ENCODE peak calls at places on chromosomes 4 and X, in five cellular contexts. X is neuronal stem cell, P is mesenchymal stem cell, L is H1, Z is trophoblast cell. Q is an unnamed sample.

GRCh38 chrX:103361798-103362197 is 5.5 kb downstream of the TCEAL9 start:
- DNase-seq in P (no peak), L (no peak), X (no peak), Z (no peak), Q (no peak)

GRCh38 chr4:109649872-109650271 is 53.4 kb downstream of the CASP6 start:
- DNase-seq in Z (no peak), L (no peak), X (no peak), P (no peak), Q (no peak)

GRCh38 chrX:30153881-30154260 is 61.5 kb upstream of the MAGEB2 start:
- DNase-seq in P (peak; percentile 58), Z (peak; percentile 23), L (no peak), X (no peak), Q (no peak)

GRCh38 chrX:78104447-78105176 is 564 bp downstream of the PGK1 start:
- DNase-seq in L (no peak), Z (peak; percentile 6), X (no peak), P (peak; percentile 47), Q (no peak)

GRCh38 chrX:47247206-47247998 is 14.6 kb downstream of the USP11 start:
- DNase-seq in Z (no peak), P (peak; percentile 16), L (no peak), X (no peak), Q (no peak)

GRCh38 chr4:78481180-78481579 is 70.4 kb upstream of the ANXA3 start:
- DNase-seq in X (no peak), Z (peak; percentile 68), P (peak; percentile 81), L (no peak), Q (no peak)

GRCh38 chr4:143355540-143356217 is 19.0 kb downstream of the GAB1 start:
- DNase-seq in P (peak; percentile 46), Z (peak; percentile 30), L (no peak), X (no peak), Q (no peak)

GRCh38 chrX:153521034-153521433 is 3.6 kb downstream of the ATP2B3 start:
- DNase-seq in L (no peak), Z (no peak), P (no peak), X (no peak), Q (no peak)

DNA sequence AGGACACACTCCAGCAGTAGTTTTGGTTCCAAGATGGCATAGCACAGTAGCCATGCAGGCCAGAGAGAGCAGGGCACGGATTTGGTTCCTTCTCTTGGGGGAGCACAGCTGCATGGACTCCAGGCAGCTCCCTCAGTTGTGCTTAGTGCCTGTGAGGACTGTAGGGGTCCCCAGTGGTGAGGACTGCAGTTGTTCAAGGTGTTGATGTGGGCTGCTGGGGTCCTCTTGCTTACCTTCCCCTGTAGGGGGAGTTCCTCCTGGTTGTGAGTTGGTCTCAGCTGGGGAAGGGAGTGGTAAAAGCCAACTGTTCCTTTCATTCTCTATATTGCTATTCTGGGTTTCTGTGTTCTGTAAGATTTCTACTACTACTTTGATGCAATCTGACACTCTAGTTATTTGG is 606.5 kb downstream of the MAGEB5 start:
- DNase-seq in P (no peak), Z (no peak), X (no peak), L (peak; percentile 13), Q (peak; percentile 67)
- H2BK12ac ChIP-seq in P (no peak overlapping the region), Z (no peak overlapping the region), X (no peak overlapping the region), L (no peak overlapping the region), Q (no peak overlapping the region)

GRCh38 chrX:143894938-143895337 is 11.1 kb downstream of the UBE2NL start:
- DNase-seq in X (no peak), P (no peak), L (no peak), Z (no peak), Q (no peak)
- H3K9me3 ChIP-seq in X (no peaks in the 10 kb centered on the region), P (peaks cover 6% of the 10 kb centered on the region), L (no peaks in the 10 kb centered on the region), Z (no peaks in the 10 kb centered on the region), Q (peaks cover 9% of the 10 kb centered on the region)

GRCh38 chr4:46372878-46373277 is 17.1 kb downstream of the GABRA2 start:
- DNase-seq in L (no peak), P (peak; percentile 35), X (no peak), Z (no peak), Q (no peak)
- H2BK12ac ChIP-seq in L (no peak overlapping the region), P (no peak overlapping the region), X (no peak overlapping the region), Z (no peak overlapping the region), Q (no peak overlapping the region)

DNA sequence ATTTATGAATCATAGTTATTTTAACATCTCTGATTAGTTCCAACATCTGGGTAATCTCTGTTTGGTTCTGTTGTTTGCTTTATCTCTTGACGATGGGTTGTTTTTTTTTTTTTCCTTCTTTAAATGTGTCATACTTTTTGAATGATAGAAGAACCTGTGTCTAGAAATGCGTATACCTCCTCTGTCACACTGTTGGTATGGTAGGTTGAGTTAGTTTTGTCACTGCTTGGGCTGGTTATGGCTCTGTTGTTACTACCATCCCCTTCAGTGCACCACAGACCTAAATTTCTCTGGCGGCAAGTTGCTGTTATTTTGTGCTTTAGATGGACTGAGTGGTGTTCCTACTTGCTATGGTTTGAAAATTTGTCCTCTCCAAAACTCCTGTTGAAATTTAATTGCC is 16.8 kb downstream of the STIM2 start:
- DNase-seq in Z (no peak), P (no peak), L (no peak), X (no peak), Q (no peak)
- H3K9me3 ChIP-seq in Z (no peaks in the 10 kb centered on the region), P (no peaks in the 10 kb centered on the region), L (no peaks in the 10 kb centered on the region), X (peaks cover 3% of the 10 kb centered on the region), Q (no peaks in the 10 kb centered on the region)

GRCh38 chr4:104631000-104631399 is 136.3 kb upstream of the CXXC4 start:
- DNase-seq in L (no peak), Z (no peak), X (no peak), P (no peak), Q (no peak)

GRCh38 chr4:104625706-104626105 is 131.0 kb upstream of the CXXC4 start:
- DNase-seq in X (no peak), L (no peak), P (no peak), Z (no peak), Q (no peak)

GRCh38 chr4:104629601-104630000 is 134.9 kb upstream of the CXXC4 start:
- DNase-seq in L (no peak), P (no peak), Z (no peak), X (no peak), Q (no peak)
- H2BK12ac ChIP-seq in L (no peak overlapping the region), P (no peak overlapping the region), Z (no peak overlapping the region), X (no peak overlapping the region), Q (no peak overlapping the region)

GRCh38 chrX:14427614-14428013 is 101.7 kb upstream of the GLRA2 start:
- DNase-seq in X (no peak), Z (no peak), P (no peak), L (no peak), Q (no peak)
- H3K9me3 ChIP-seq in X (no peaks in the 10 kb centered on the region), Z (no peaks in the 10 kb centered on the region), P (no peaks in the 10 kb centered on the region), L (no peaks in the 10 kb centered on the region), Q (no peaks in the 10 kb centered on the region)